ENCODE peak calls at places on chromosomes 13 and 19, in four cellular contexts. E is fibroblast of lung, O is GM23248, N is SK-N-SH. T is an unnamed sample.

GRCh38 chr13:60303166-60303565 is 93.9 kb upstream of the TDRD3 start:
- DNase-seq in E (no peak), O (no peak), N (no peak), T (no peak)

GRCh38 chr13:28324181-28324789 is 170.6 kb downstream of the FLT1 start:
- DNase-seq in E (peak), O (peak), N (peak), T (peak)

GRCh38 chr13:66102864-66103263 is 1127.3 kb downstream of the PCDH9 start:
- DNase-seq in E (no peak), O (no peak), N (no peak), T (no peak)

GRCh38 chr19:3440082-3440481 is 40.2 kb downstream of the SMIM24 start:
- DNase-seq in E (no peak), O (peak), N (peak), T (peak)

GRCh38 chr13:90047600-90047999 is 1299.9 kb upstream of the MIR17HG start:
- DNase-seq in E (no peak), O (no peak), N (no peak), T (no peak)

GRCh38 chr19:4059931-4060620 is 6.6 kb downstream of the ZBTB7A start:
- DNase-seq in E (no peak), O (peak), N (no peak), T (no peak)

GRCh38 chr19:54133957-54134590 is 3.5 kb upstream of the CNOT3 start:
- DNase-seq in E (no peak), O (no peak), N (no peak), T (no peak)

GRCh38 chr19:18613589-18614234 is 1.0 kb downstream of the TMEM59L start:
- DNase-seq in E (no peak), O (no peak), N (no peak), T (no peak)

GRCh38 chr13:20525601-20526544 is at the start of gene CRYL1:
- DNase-seq in E (peak), O (peak), N (peak), T (peak)

GRCh38 chr19:8158411-8159074 is 9.2 kb upstream of the FBN3 start:
- DNase-seq in E (peak), O (peak), N (peak), T (peak)

GRCh38 chr19:32824906-32825608 is 44.5 kb downstream of the SLC7A9 start:
- DNase-seq in E (no peak), O (no peak), N (no peak), T (no peak)

GRCh38 chr19:7348587-7349230 is at the start of gene ARHGEF18:
- DNase-seq in E (no peak), O (no peak), N (no peak), T (no peak)

GRCh38 chr13:30510811-30511371 is 45.2 kb upstream of the HMGB1 start:
- DNase-seq in E (no peak), O (peak), N (no peak), T (no peak)

GRCh38 chr13:25501231-25501630 is 129.5 kb downstream of the ATP8A2 start:
- DNase-seq in E (no peak), O (no peak), N (no peak), T (no peak)

GRCh38 chr13:108086678-108087077 is 128.7 kb downstream of the LIG4 start:
- DNase-seq in E (peak), O (peak), N (no peak), T (peak)

GRCh38 chr13:94674609-94675348 is 37.6 kb downstream of the SOX21 start:
- DNase-seq in E (peak), O (peak), N (peak), T (peak)

GRCh38 chr13:89925107-89925506 is 1422.4 kb upstream of the MIR17HG start:
- DNase-seq in E (peak), O (peak), N (peak), T (peak)

GRCh38 chr19:5308471-5309437 is 31.9 kb downstream of the PTPRS start:
- DNase-seq in E (peak), O (peak), N (peak), T (no peak)

GRCh38 chr13:48769107-48769704 is 115.5 kb downstream of the CYSLTR2 start:
- DNase-seq in E (peak), O (peak), N (peak), T (peak)

GRCh38 chr13:34103854-34104253 is 285.9 kb downstream of the RFC3 start:
- DNase-seq in E (no peak), O (no peak), N (no peak), T (no peak)

GRCh38 chr13:26721251-26721939 is 39.2 kb downstream of the GPR12 start:
- DNase-seq in E (no peak), O (no peak), N (no peak), T (no peak)

GRCh38 chr19:288911-289310 is 2.3 kb downstream of the PLPP2 start:
- DNase-seq in E (no peak), O (no peak), N (no peak), T (no peak)

GRCh38 chr19:738509-739128 is 12.3 kb upstream of the MISP start:
- DNase-seq in E (no peak), O (no peak), N (no peak), T (no peak)

GRCh38 chr19:18280247-18281081 is 958 bp downstream of the JUND start:
- DNase-seq in E (peak), O (peak), N (peak), T (peak)

GRCh38 chr19:35959040-35959967 is 23.1 kb downstream of the LRFN3 start:
- DNase-seq in E (no peak), O (peak), N (peak), T (no peak)

GRCh38 chr19:52237771-52238400 is 31.5 kb upstream of the ZNF766 start:
- DNase-seq in E (peak), O (peak), N (peak), T (peak)

GRCh38 chr13:72304121-72304745 is 423.2 kb downstream of the MZT1 start:
- DNase-seq in E (peak), O (no peak), N (no peak), T (no peak)

GRCh38 chr13:110116072-110116487 is 190.9 kb downstream of the COL4A1 start:
- DNase-seq in E (peak), O (peak), N (peak), T (peak)

GRCh38 chr13:88107486-88108044 is 436.4 kb downstream of the SLITRK5 start:
- DNase-seq in E (no peak), O (no peak), N (no peak), T (no peak)

GRCh38 chr13:39297664-39298171 is 259.5 kb downstream of the NHLRC3 start:
- DNase-seq in E (no peak), O (peak), N (no peak), T (no peak)

GRCh38 chr19:53980553-53981407 is 10.7 kb upstream of the CACNG6 start:
- DNase-seq in E (peak), O (peak), N (peak), T (peak)

GRCh38 chr13:51222510-51223283 is 499 bp downstream of the FAM124A start:
- DNase-seq in E (no peak), O (peak), N (no peak), T (peak)

GRCh38 chr19:48378194-48378570 is 13.2 kb downstream of the KDELR1 start:
- DNase-seq in E (no peak), O (no peak), N (no peak), T (no peak)

GRCh38 chr13:41007359-41008118 is 11.6 kb downstream of the ELF1 start:
- DNase-seq in E (peak), O (peak), N (no peak), T (peak)

GRCh38 chr19:23867895-23868294 is 46.8 kb upstream of the ZNF726 start:
- DNase-seq in E (no peak), O (peak), N (peak), T (peak)

GRCh38 chr19:3443840-3444694 is 36.3 kb downstream of the SMIM24 start:
- DNase-seq in E (peak), O (peak), N (peak), T (no peak)

GRCh38 chr13:110119943-110120905 is 186.7 kb downstream of the COL4A1 start:
- DNase-seq in E (no peak), O (peak), N (no peak), T (peak)

GRCh38 chr19:12838182-12838890 is at the start of gene MAST1:
- DNase-seq in E (no peak), O (peak), N (peak), T (peak)

GRCh38 chr13:28408235-28408848 is 86.6 kb downstream of the FLT1 start:
- DNase-seq in E (no peak), O (no peak), N (no peak), T (no peak)

GRCh38 chr13:110391273-110391672 is 84.2 kb downstream of the COL4A2 start:
- DNase-seq in E (peak), O (peak), N (no peak), T (peak)

DNA sequence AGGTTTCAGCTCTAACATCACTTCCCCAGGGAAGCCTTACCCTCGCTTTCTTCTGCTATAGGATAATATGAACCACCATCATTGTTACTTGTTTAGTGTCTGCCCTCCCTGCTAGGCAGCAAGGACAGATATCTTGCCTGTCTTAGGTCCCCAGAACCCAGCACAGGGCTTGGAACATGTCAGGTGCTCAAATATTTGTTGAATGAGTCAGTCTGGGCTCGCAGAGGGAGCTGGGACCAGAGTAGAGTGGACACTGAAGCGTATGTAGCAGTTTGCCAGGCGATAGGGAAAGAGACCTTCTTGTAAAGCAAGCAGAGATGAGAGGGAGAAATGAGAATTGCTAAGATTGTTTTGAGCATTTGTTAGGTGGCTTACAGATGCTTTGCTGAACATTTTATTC is 11.7 kb downstream of the BCKDHA start:
- DNase-seq in E (peak), O (peak), N (no peak), T (peak)
- H3K4me2 ChIP-seq in E (no peak), O (no peak), N (no peak), T (peak)

GRCh38 chr19:2252481-2253105 is 3.5 kb downstream of the AMH start:
- DNase-seq in E (no peak), O (no peak), N (peak), T (no peak)
- H3K4me2 ChIP-seq in E (peak), O (no peak), N (no peak), T (no peak)

GRCh38 chr19:11201791-11202190 is 4.4 kb upstream of the KANK2 start:
- DNase-seq in E (no peak), O (no peak), N (no peak), T (no peak)

GRCh38 chr19:11204076-11204602 is 6.8 kb upstream of the KANK2 start:
- DNase-seq in E (no peak), O (no peak), N (no peak), T (no peak)

GRCh38 chr19:11203194-11204075 is 6.1 kb upstream of the KANK2 start:
- DNase-seq in E (peak), O (peak), N (peak), T (peak)

GRCh38 chr19:11200931-11201330 is 3.6 kb upstream of the KANK2 start:
- DNase-seq in E (no peak), O (no peak), N (no peak), T (no peak)

GRCh38 chr19:11202488-11203193 is 5.3 kb upstream of the KANK2 start:
- DNase-seq in E (no peak), O (no peak), N (no peak), T (no peak)
- H3K4me2 ChIP-seq in E (peak), O (peak), N (peak), T (no peak)

GRCh38 chr13:46213242-46213641 is 1.5 kb downstream of the LRRC63 start:
- DNase-seq in E (no peak), O (no peak), N (no peak), T (peak)
- H3K4me2 ChIP-seq in E (no peak), O (no peak), N (no peak), T (peak)

DNA sequence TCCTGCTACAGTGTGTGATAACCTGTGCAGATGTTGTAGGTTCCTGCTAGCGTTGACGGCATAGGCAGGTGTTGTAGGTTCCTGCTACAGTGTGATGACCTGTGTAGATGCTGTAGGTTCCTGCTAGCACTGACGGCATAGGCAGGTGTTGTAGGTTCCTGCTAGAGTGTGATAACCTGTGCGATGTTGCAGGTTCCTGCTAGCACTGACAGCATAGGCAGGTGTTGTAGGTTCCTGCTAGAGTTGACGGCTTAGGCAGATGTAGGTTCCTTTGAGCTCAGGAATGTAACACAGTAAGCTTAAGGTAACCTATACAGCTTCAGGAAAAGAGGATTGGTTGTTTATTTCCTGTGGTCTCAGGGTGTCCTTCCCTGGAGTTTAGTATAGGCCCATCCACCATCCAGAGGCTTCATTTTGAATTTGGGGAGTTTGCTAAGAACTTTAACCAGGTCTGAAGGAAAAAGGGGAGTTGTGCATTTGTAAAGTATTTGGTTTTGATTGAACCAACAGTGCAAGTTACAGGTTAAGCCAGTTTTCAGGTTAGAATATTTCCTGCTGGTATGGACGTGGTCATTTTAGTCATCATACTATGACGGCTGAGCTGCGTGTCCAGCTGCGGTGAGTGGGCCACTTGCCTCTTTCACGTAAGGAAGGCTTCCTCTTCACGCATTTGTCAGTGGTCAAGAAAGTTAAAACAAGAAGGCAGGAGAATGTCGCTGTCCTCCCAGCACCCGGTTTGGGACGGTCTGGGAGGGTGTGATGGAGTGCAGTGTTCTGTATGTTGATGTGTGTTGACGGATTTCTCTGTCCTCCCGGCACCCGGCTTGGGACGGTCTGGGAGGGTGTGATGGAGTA is 53.8 kb downstream of the ATP11A start:
- DNase-seq in E (no peak), O (no peak), N (no peak), T (no peak)
- H3K4me2 ChIP-seq in E (no peak), O (no peak), N (no peak), T (no peak)

DNA sequence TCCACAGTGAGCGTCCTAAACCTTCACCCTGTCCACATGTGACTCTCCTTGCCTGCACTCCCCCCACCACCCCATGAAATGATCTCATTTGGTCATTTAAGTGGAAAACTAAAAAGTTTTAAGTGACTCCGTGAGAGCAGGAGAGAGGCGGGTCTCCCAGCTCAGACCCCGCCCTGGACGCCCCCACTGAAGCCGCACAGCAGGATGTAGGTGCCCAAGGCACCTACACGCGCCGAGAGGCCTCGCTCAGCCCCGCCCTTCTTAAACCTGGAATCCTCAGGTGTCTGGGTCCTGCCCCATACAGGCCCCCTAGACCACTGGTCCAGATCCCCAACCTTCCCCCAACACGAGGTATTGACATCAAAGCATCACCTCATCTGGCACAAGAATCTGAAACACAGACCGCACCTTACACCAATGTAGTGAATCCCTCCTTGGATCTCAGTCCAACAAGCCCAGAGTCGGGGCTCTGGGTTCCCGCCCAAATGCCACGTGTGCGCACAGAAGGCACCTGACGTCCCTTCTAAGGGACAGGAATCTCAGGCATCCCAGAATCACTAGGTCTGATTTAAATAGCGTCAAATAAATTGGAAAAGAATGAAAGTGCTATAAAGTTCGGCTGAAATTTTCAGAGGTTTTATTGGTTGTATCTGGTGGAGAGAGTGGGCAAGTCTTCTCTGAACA is 3.5 kb downstream of the IGFL1 start:
- DNase-seq in E (no peak), O (no peak), N (no peak), T (no peak)
- H3K4me2 ChIP-seq in E (no peak), O (no peak), N (no peak), T (no peak)